ENCODE peak calls at places on chromosomes 6 and 20, in four cellular contexts. Y is HEK293T, R is GM12878, E is K562. D is an unnamed sample.

GRCh38 chr6:41625442-41625841 is 12.8 kb upstream of the MDFI start:
- DNase-seq in Y (no peak), R (no peak), E (no peak), D (no peak)

GRCh38 chr20:45783656-45784294 is 7.9 kb downstream of the WFDC3 start:
- DNase-seq in Y (no peak), R (no peak), E (no peak), D (no peak)

GRCh38 chr20:53691060-53691810 is 97.6 kb upstream of the ZNF217 start:
- DNase-seq in Y (no peak), R (no peak), E (no peak), D (no peak)

GRCh38 chr20:63536241-63536977 is 767 bp downstream of the PTK6 start:
- DNase-seq in Y (no peak), R (no peak), E (no peak), D (no peak)

GRCh38 chr6:81981812-81982211 is 229.3 kb upstream of the TENT5A start:
- DNase-seq in Y (no peak), R (no peak), E (no peak), D (no peak)

GRCh38 chr20:44405246-44405645 is 49.7 kb downstream of the HNF4A start:
- DNase-seq in Y (no peak), R (no peak), E (no peak), D (no peak)

GRCh38 chr6:42297661-42298060 is 80.0 kb upstream of the MRPS10 start:
- DNase-seq in Y (no peak), R (no peak), E (no peak), D (no peak)

GRCh38 chr20:8473459-8473858 is 341.4 kb downstream of the PLCB1 start:
- DNase-seq in Y (peak; percentile 8), R (no peak), E (no peak), D (no peak)

GRCh38 chr6:12947191-12947795 is 230.7 kb downstream of the PHACTR1 start:
- DNase-seq in Y (no peak), R (no peak), E (no peak), D (no peak)

GRCh38 chr20:10984899-10985298 is 311.1 kb upstream of the JAG1 start:
- DNase-seq in Y (no peak), R (no peak), E (no peak), D (no peak)

GRCh38 chr20:33232486-33233072 is 3.2 kb upstream of the BPIFA1 start:
- DNase-seq in Y (no peak), R (no peak), E (no peak), D (no peak)

GRCh38 chr6:90107721-90108364 is 188.8 kb downstream of the BACH2 start:
- DNase-seq in Y (no peak), R (peak; percentile 21), E (no peak), D (no peak)

GRCh38 chr6:46734867-46735719 is at the start of gene PLA2G7:
- DNase-seq in Y (peak; percentile 63), R (no peak), E (no peak), D (no peak)

GRCh38 chr20:62358171-62358719 is 8.9 kb downstream of the LAMA5 start:
- DNase-seq in Y (no peak), R (no peak), E (peak; percentile 50), D (no peak)

GRCh38 chr6:93784794-93785757 is 365.7 kb upstream of the EPHA7 start:
- DNase-seq in Y (no peak), R (no peak), E (no peak), D (no peak)

GRCh38 chr20:62708591-62709536 is at the start of gene NTSR1:
- DNase-seq in Y (no peak), R (no peak), E (peak; percentile 45), D (no peak)

GRCh38 chr6:20605581-20605980 is 71.3 kb downstream of the CDKAL1 start:
- DNase-seq in Y (no peak), R (no peak), E (no peak), D (no peak)

GRCh38 chr20:24578605-24579004 is 109.2 kb downstream of the SYNDIG1 start:
- DNase-seq in Y (no peak), R (no peak), E (no peak), D (no peak)

GRCh38 chr6:74578339-74578738 is 627.5 kb downstream of the COL12A1 start:
- DNase-seq in Y (no peak), R (no peak), E (no peak), D (no peak)

GRCh38 chr20:61356171-61356570 is 104.1 kb downstream of the CDH4 start:
- DNase-seq in Y (no peak), R (no peak), E (no peak), D (no peak)

GRCh38 chr6:164928366-164929154 is 380.8 kb downstream of the C6orf118 start:
- DNase-seq in Y (no peak), R (no peak), E (no peak), D (no peak)

GRCh38 chr6:154602296-154602695 is 91.8 kb upstream of the CNKSR3 start:
- DNase-seq in Y (no peak), R (no peak), E (no peak), D (no peak)

GRCh38 chr6:28824793-28825731 is 98.7 kb downstream of the TRIM27 start:
- DNase-seq in Y (no peak), R (no peak), E (no peak), D (no peak)

GRCh38 chr6:99186417-99186816 is 163.1 kb downstream of the FAXC start:
- DNase-seq in Y (no peak), R (no peak), E (no peak), D (no peak)

GRCh38 chr20:25549172-25549865 is 36.0 kb downstream of the NINL start:
- DNase-seq in Y (no peak), R (no peak), E (peak; percentile 20), D (peak; percentile 35)

GRCh38 chr6:322205-322930 is 30.1 kb downstream of the DUSP22 start:
- DNase-seq in Y (no peak), R (no peak), E (peak; percentile 68), D (no peak)

GRCh38 chr6:42942444-42942843 is 13.2 kb downstream of the CNPY3 start:
- DNase-seq in Y (no peak), R (no peak), E (no peak), D (peak; percentile 63)

GRCh38 chr6:30386166-30386565 is 41.2 kb downstream of the RPP21 start:
- DNase-seq in Y (no peak), R (no peak), E (no peak), D (no peak)

GRCh38 chr20:3000852-3001523 is 42.4 kb upstream of the GNRH2 start:
- DNase-seq in Y (peak; percentile 61), R (no peak), E (peak; percentile 16), D (no peak)

GRCh38 chr20:6735913-6736845 is 31.3 kb upstream of the BMP2 start:
- DNase-seq in Y (no peak), R (no peak), E (no peak), D (no peak)

GRCh38 chr6:108958900-108959770 is 110.9 kb downstream of the ARMC2 start:
- DNase-seq in Y (no peak), R (no peak), E (no peak), D (no peak)

GRCh38 chr20:19886666-19887288 is 128.7 kb downstream of the RIN2 start:
- DNase-seq in Y (no peak), R (no peak), E (no peak), D (no peak)

GRCh38 chr6:161370882-161371281 is 97.0 kb upstream of the AGPAT4 start:
- DNase-seq in Y (peak; percentile 76), R (peak; percentile 16), E (peak; percentile 84), D (peak; percentile 60)

GRCh38 chr6:158029668-158030230 is 48.1 kb downstream of the SYNJ2 start:
- DNase-seq in Y (no peak), R (no peak), E (no peak), D (no peak)

GRCh38 chr6:138538390-138539031 is 39.2 kb upstream of the NHSL1 start:
- DNase-seq in Y (no peak), R (no peak), E (no peak), D (peak; percentile 86)

GRCh38 chr20:1177680-1178079 is 7.1 kb downstream of the TMEM74B start:
- DNase-seq in Y (peak; percentile 34), R (no peak), E (peak; percentile 49), D (peak; percentile 64)
- TF ChIP-seq TARDBP in Y (no peak), R (no peak), E (no peak), D (no peak)

DNA sequence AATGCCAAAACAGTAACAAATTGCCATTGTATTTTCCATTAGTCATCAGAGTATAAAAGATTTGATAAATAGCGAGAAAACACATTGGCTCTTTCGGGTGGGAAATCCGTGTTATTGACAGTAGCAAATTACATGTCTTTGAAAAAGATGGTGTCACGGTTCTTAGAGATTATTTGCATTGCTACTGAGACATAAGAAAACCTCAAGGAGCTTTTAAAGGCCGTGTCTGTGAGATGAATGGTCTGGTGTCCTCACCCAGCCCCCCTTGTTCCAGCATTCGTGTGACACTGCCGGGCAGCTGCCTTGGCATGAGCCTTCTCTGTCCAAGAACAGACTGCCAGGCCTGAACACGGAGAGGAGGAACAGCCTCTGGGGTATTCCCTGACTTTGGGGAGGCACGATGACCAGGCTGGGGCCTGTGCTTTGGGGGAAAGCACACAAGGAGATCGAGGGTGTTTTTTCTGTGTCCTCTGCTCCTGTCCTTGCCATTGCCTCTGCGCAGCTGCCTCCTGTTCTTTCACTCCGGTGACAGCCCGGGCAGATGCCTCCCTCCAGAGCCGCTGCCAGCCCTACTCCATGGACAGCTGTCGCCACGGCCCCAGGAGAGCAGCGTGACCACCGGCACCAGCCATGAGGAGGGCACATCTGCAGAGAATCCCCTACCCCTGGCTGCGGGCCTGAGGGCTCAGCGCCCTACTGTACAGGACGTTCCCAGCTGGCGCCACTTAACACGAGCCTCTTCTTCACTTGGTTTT is 167.7 kb upstream of the CDYL start:
- DNase-seq in Y (no peak), R (no peak), E (no peak), D (no peak)
- TF ChIP-seq TARDBP in Y (no peak), R (no peak), E (no peak), D (no peak)

DNA sequence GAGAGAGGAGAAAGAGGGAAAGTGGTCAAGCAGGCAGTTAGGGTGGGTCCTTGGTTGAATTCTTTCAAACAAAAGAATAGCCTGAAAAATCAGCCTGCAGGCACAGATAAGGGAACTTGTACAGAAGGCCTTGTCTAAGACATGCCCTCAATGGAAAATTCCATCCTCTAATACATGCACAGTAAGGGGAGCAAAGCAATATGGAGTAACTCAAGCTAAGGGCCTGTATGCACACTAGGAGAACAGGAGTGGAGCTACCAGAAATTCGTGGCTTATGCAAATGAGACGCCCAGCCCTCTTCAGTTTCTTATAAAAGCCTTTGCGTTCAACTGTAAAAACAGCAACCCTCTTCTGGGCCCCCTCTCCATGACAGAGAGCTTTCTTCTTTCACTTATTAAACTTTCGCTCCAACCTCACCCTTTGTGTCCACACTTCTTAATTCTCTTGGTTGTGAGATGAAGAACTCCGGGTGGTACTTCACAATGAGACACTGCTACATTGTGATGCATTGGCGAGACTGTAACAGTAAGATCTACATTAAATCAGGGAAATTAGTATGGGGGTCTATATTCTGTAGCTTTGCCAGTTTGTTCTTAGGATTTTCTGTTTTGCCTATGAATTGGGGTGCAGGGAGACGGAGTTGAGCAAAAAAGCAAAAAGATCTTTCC is 147.0 kb downstream of the HS3ST5 start:
- DNase-seq in Y (no peak), R (no peak), E (no peak), D (no peak)
- TF ChIP-seq TARDBP in Y (no peak), R (no peak), E (no peak), D (no peak)

GRCh38 chr20:39190666-39191570 is 228.8 kb downstream of the DHX35 start:
- DNase-seq in Y (no peak), R (no peak), E (no peak), D (peak; percentile 58)
- TF ChIP-seq TARDBP in Y (no peak), R (no peak), E (no peak), D (no peak)

D was measured in HepG2.